ENCODE peak calls at places on chromosomes 5 and 9, in six cellular contexts. F is stomach, Q is H1, Y is Panc1, D is transverse colon, C is HepG2. W is an unnamed sample.

GRCh38 chr5:42912184-42912766 is 100.6 kb upstream of the SELENOP start:
- DNase-seq in Q (no peak), D (no peak), C (peak), Y (peak), F (no peak), W (no peak)

GRCh38 chr9:86946712-86947145 is 577 bp downstream of the GAS1 start:
- DNase-seq in Y (no peak), D (peak), C (no peak), Q (no peak), F (peak), W (peak)

GRCh38 chr9:131094622-131095021 is 1.7 kb upstream of the AIF1L start:
- DNase-seq in Y (no peak), D (no peak), Q (no peak), C (no peak), F (no peak), W (no peak)

GRCh38 chr5:39376293-39376714 is 12.0 kb upstream of the C9 start:
- DNase-seq in Y (peak), D (peak), C (peak), Q (no peak), F (no peak), W (no peak)

GRCh38 chr5:19547640-19548039 is 440.4 kb downstream of the CDH18 start:
- DNase-seq in Q (no peak), C (no peak), F (no peak), D (no peak), Y (no peak), W (no peak)

GRCh38 chr5:138179277-138179857 is 455 bp downstream of the KIF20A start:
- DNase-seq in C (peak), Y (no peak), Q (no peak), F (no peak), D (no peak), W (no peak)

GRCh38 chr9:79134654-79135053 is 437.1 kb upstream of the TLE4 start:
- DNase-seq in Q (peak), Y (no peak), C (no peak), D (no peak), F (no peak), W (no peak)

GRCh38 chr9:35835216-35835604 is 6.2 kb downstream of the TMEM8B start:
- DNase-seq in Y (no peak), C (no peak), F (peak), D (peak), Q (no peak), W (no peak)

GRCh38 chr5:74483001-74483400 is 157.5 kb downstream of the ENC1 start:
- DNase-seq in F (no peak), C (no peak), D (no peak), Q (no peak), Y (no peak), W (no peak)

GRCh38 chr9:38339496-38339895 is 53.0 kb upstream of the ALDH1B1 start:
- DNase-seq in D (no peak), Y (no peak), F (no peak), Q (no peak), C (no peak), W (no peak)

GRCh38 chr5:173639-174600 is 17.4 kb upstream of the LRRC14B start:
- DNase-seq in Q (no peak), Y (no peak), C (no peak), D (no peak), F (no peak), W (no peak)

DNA sequence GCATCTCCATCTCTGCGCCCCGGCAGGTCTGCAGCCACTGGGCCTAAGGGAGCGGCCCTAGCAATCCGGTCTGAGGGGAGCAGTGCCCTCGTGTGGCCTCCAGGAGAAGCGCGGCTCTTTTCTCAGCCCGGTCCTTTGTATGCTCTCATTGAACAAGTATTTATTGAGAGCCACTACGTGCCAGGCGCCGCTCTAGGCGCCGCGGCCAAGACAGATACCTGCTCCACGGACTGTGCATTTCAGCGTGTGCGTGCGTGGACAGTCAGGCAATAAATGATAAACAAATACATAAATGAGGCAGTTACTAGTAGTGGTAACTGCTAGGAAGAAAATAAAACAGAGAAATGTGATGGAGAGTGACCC is 2.3 kb upstream of the SLC4A9 start:
- DNase-seq in D (peak), F (peak), Q (peak), C (peak), Y (peak), W (peak)
- TF ChIP-seq POLR2AphosphoS5 in D (peak), F (no peak), Q (no peak), C (no peak), Y (no peak), W (no peak)

DNA sequence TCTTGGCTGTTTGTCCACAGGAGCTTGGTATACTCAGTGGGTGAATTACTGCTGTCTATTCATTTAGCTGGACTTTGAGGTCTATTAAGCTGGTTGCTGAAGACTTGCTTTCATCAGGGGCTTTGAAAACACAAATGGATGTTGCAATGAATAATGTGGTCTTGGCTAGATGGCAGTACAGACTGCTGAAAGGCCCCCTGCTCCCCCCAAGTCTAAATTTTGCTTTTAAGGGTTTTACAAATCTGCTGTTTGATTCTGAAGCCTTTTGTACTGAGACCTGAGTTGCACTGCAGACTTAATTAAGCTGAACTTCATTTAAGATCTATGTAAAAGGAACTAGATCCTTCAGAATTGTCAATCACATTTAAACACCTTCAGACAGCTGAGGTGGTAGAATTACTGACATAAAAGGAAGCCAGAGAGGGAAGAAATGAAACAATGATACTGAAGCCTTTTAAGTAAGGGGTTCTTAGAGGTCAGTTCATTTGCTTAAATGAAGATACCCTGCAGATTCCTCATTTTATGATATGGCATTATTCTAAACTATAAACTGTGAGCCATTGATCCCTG is 37.3 kb downstream of the KCTD16 start:
- DNase-seq in D (no peak), C (no peak), Y (no peak), Q (no peak), F (no peak), W (no peak)
- TF ChIP-seq POLR2AphosphoS5 in D (no peak), C (no peak), Y (no peak), Q (no peak), F (no peak), W (no peak)

GRCh38 chr9:212265-212664 is 2.4 kb upstream of the DOCK8 start:
- DNase-seq in Y (no peak), C (no peak), Q (no peak), D (no peak), F (no peak), W (no peak)

GRCh38 chr9:211036-211435 is 3.6 kb upstream of the DOCK8 start:
- DNase-seq in F (no peak), C (no peak), D (no peak), Q (no peak), Y (no peak), W (no peak)

GRCh38 chr9:215631-216155 is 1.0 kb downstream of the DOCK8 start:
- DNase-seq in D (no peak), Y (no peak), F (no peak), C (no peak), Q (no peak), W (no peak)

GRCh38 chr9:211557-211956 is 3.1 kb upstream of the DOCK8 start:
- DNase-seq in C (no peak), Q (no peak), D (no peak), F (no peak), Y (no peak), W (no peak)

DNA sequence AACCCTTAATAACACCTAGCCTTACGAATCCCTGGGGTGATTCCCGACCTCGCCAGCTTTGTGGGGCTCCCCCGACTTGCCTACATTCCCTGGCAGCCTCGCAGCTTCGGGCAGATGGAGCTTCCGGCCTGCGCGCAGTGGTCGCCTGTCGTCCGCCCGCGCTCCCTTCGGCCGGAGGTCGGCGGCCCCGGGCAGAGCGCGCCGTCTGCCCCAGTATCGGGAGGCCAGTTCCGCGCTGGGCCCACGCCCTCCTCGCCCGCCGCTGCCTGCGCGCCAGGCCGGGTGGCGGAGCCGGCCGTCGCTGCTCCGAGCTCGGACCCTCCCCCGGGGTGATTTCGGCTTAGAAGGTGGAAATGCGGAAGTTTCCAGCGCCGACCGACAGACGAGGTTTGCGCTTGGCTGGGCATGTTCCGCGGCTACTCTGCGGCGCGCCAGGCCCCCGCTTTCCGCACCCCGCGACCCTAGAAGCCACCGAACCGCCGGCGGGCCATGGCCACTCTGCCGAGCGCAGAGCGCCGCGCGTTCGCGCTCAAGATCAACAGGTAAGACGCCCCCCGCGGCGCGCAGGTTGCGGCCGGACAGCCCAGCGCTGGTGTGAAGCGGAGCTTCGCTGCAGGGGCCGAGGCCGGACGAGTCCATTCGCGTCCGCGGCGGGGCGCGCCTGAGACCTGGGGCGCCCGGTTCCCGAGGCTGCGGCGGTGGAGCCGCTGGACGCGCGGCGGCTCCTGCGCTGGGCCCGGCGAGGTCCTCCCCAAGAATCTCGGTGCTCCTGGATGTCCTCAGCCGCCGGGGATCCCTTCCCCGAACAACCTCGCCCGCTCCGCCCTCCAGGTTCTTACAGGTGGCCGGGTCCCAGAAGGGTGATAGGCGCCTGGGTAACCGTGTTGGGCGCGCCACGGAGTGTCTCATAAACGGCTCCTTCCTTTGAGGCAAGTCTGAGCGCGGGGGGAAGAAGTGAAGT is at the start of gene DOCK8:
- DNase-seq in D (peak), Y (no peak), C (peak), F (peak), Q (no peak), W (peak)
- TF ChIP-seq POLR2AphosphoS5 in D (no peak), Y (no peak), C (no peak), F (peak), Q (no peak), W (peak)

GRCh38 chr9:134329886-134330285 is 3.6 kb downstream of the RXRA start:
- DNase-seq in D (peak), Y (no peak), Q (no peak), C (no peak), F (peak), W (no peak)

GRCh38 chr9:134330590-134330989 is 4.3 kb downstream of the RXRA start:
- DNase-seq in F (no peak), Q (no peak), D (no peak), Y (no peak), C (no peak), W (no peak)

GRCh38 chr9:134328341-134328840 is 2.1 kb downstream of the RXRA start:
- DNase-seq in Y (no peak), F (peak), D (peak), Q (no peak), C (peak), W (no peak)

GRCh38 chr9:134328841-134329575 is 2.8 kb downstream of the RXRA start:
- DNase-seq in C (peak), D (peak), F (peak), Q (no peak), Y (no peak), W (no peak)

GRCh38 chr9:134329576-134329855 is 3.3 kb downstream of the RXRA start:
- DNase-seq in D (no peak), Q (no peak), F (no peak), C (no peak), Y (no peak), W (no peak)
- TF ChIP-seq POLR2AphosphoS5 in D (no peak), Q (no peak), F (no peak), C (no peak), Y (no peak), W (no peak)

DNA sequence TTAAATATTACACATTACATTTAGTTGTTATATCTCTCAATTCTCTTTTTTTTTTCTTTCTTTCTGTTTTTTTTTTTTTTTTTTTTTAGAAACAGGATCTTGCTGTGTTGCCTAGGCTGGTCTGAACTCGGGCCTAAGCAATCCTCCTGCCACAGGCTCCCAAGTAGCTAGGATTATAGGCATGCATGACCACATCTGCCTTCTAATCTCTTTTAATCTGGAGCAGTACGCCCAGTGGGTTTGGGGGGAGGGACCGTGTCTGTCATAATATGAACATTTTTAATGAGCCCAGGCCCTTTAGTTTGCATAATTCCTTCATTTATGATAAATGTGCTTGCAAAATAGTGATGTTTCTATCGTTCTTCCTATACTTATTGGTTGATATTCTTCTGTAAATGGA is 10.3 kb downstream of the RHOBTB3 start:
- DNase-seq in D (no peak), Q (no peak), F (no peak), C (no peak), Y (no peak), W (no peak)
- TF ChIP-seq POLR2AphosphoS5 in D (no peak), Q (no peak), F (no peak), C (no peak), Y (no peak), W (no peak)

GRCh38 chr5:76404694-76405306 is 1.7 kb downstream of the IQGAP2 start:
- DNase-seq in Y (no peak), Q (no peak), C (no peak), D (no peak), F (no peak), W (no peak)

GRCh38 chr5:76402880-76403712 is at the start of gene IQGAP2:
- DNase-seq in F (peak), Y (no peak), C (peak), Q (no peak), D (peak), W (peak)

GRCh38 chr5:76403713-76403962 is 553 bp downstream of the IQGAP2 start:
- DNase-seq in C (no peak), Q (no peak), D (no peak), Y (no peak), F (no peak), W (no peak)

GRCh38 chr5:76402251-76402879 is 720 bp upstream of the IQGAP2 start:
- DNase-seq in C (peak), Y (no peak), Q (no peak), D (peak), F (peak), W (peak)

GRCh38 chr5:76403963-76404693 is 1.0 kb downstream of the IQGAP2 start:
- DNase-seq in C (peak), F (peak), D (peak), Q (peak), Y (no peak), W (peak)
- TF ChIP-seq POLR2AphosphoS5 in C (peak), F (no peak), D (no peak), Q (no peak), Y (no peak), W (no peak)

DNA sequence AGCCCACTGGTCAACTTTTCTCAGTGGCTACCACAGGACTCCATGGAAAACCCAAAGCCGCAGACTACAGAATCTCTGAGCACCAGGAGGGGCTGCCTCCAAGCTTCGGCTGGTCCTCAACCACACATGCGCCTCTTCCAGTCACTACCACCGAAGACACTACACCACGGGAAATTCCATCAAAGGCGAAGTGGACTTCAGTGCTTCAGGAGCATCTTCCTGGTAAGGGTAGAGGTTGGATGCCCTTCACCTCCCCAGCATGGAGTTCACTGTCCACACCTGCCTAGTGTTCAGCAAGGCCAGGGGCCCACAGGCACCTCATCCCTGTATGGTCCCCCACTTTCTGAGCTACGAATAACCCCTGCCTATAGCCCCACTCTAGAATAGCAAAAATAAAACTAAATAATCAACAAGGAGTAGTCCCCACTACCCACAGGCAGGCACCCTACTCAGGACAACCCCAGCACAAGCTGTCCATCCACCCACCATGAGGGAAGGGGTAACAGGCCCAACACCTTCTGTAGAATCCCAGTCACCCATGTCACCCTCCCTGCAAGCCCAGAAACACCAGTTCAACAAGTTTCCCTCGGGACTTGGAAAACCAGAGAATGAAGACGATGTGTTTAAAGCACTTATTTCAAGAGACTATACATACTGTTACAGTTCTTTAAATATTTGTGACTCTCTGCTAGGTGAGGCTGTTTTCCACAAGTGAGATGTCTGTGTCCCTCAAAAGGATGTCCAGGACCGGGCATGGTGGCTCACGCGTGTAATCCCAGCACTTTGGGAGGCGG is 2.6 kb downstream of the VDAC1 start:
- DNase-seq in Y (no peak), Q (no peak), F (no peak), D (no peak), C (no peak), W (no peak)
- TF ChIP-seq POLR2AphosphoS5 in Y (no peak), Q (no peak), F (no peak), D (no peak), C (no peak), W (no peak)